ENCODE peak calls at places on chromosomes 11 and 22, in nine cellular contexts. A is A549, K is K562, E is IMR-90, R is breast epithelium, X is HepG2, W is H1, B is adrenal gland, Z is uterus. Q is an unnamed sample.

GRCh38 chr11:128872094-128872493 is 5.0 kb upstream of the KCNJ1 start:
- DNase-seq in A (no peak), K (no peak), E (no peak), R (no peak), X (no peak), W (no peak), B (no peak), Z (no peak), Q (no peak)

GRCh38 chr11:1916986-1917522 is 2.4 kb upstream of the TNNT3 start:
- DNase-seq in A (no peak), K (no peak), E (no peak), R (no peak), X (no peak), W (no peak), B (no peak), Z (peak), Q (no peak)

GRCh38 chr22:25564979-25565677 is 653 bp downstream of the GRK3 start:
- DNase-seq in A (peak), K (no peak), E (no peak), R (no peak), X (no peak), W (peak), B (peak), Z (peak), Q (peak)

GRCh38 chr22:23856721-23857605 is 712 bp upstream of the SLC2A11 start:
- DNase-seq in A (no peak), K (no peak), E (peak), R (peak), X (peak), W (peak), B (peak), Z (no peak), Q (peak)

GRCh38 chr22:30984317-30984716 is 15.3 kb downstream of the TUG1 start:
- DNase-seq in A (peak), K (no peak), E (no peak), R (no peak), X (peak), W (no peak), B (no peak), Z (no peak), Q (no peak)

GRCh38 chr22:37161442-37161841 is 11.7 kb upstream of the IL2RB start:
- DNase-seq in A (peak), K (peak), E (no peak), R (no peak), X (peak), W (no peak), B (no peak), Z (no peak), Q (peak)

GRCh38 chr22:22813126-22814075 is 74.2 kb upstream of the IGLL5 start:
- DNase-seq in A (no peak), K (no peak), E (no peak), R (no peak), X (no peak), W (no peak), B (peak), Z (no peak), Q (no peak)

GRCh38 chr22:21800552-21801303 is 65.1 kb upstream of the YPEL1 start:
- DNase-seq in A (no peak), K (no peak), E (no peak), R (no peak), X (no peak), W (peak), B (no peak), Z (no peak), Q (no peak)

GRCh38 chr11:44621140-44621681 is 55.7 kb downstream of the CD82 start:
- DNase-seq in A (peak), K (peak), E (peak), R (peak), X (peak), W (peak), B (peak), Z (peak), Q (peak)

GRCh38 chr22:45284705-45285305 is at the start of gene UPK3A:
- DNase-seq in A (no peak), K (no peak), E (no peak), R (no peak), X (no peak), W (peak), B (peak), Z (peak), Q (peak)

GRCh38 chr22:47587861-47588582 is 825.6 kb downstream of the TBC1D22A start:
- DNase-seq in A (no peak), K (no peak), E (no peak), R (no peak), X (no peak), W (no peak), B (no peak), Z (no peak), Q (no peak)

GRCh38 chr11:100774859-100775258 is 87.8 kb downstream of the ARHGAP42 start:
- DNase-seq in A (no peak), K (no peak), E (no peak), R (no peak), X (peak), W (no peak), B (no peak), Z (no peak), Q (no peak)

GRCh38 chr11:32333335-32333991 is 101.9 kb downstream of the WT1 start:
- DNase-seq in A (peak), K (no peak), E (peak), R (peak), X (no peak), W (peak), B (peak), Z (peak), Q (peak)

GRCh38 chr22:23204541-23205157 is 24.3 kb downstream of the BCR start:
- DNase-seq in A (no peak), K (no peak), E (no peak), R (no peak), X (no peak), W (no peak), B (peak), Z (peak), Q (no peak)

GRCh38 chr11:108713076-108713790 is 48.4 kb downstream of the DDX10 start:
- DNase-seq in A (no peak), K (no peak), E (peak), R (no peak), X (no peak), W (no peak), B (no peak), Z (no peak), Q (no peak)

GRCh38 chr11:94708642-94709041 is 59.5 kb upstream of the AMOTL1 start:
- DNase-seq in A (no peak), K (no peak), E (no peak), R (no peak), X (no peak), W (no peak), B (no peak), Z (no peak), Q (no peak)

GRCh38 chr22:37058917-37059701 is 7.6 kb downstream of the KCTD17 start:
- DNase-seq in A (no peak), K (no peak), E (no peak), R (no peak), X (no peak), W (no peak), B (no peak), Z (no peak), Q (no peak)

GRCh38 chr11:44573333-44573732 is 7.9 kb downstream of the CD82 start:
- DNase-seq in A (no peak), K (no peak), E (peak), R (no peak), X (no peak), W (no peak), B (no peak), Z (no peak), Q (no peak)

GRCh38 chr11:9314291-9315077 is at the start of gene TMEM41B:
- DNase-seq in A (peak), K (peak), E (peak), R (peak), X (peak), W (peak), B (peak), Z (peak), Q (peak)

GRCh38 chr22:37725551-37726239 is 28.8 kb downstream of the TRIOBP start:
- DNase-seq in A (no peak), K (no peak), E (no peak), R (no peak), X (no peak), W (no peak), B (no peak), Z (no peak), Q (no peak)

GRCh38 chr11:46120711-46121327 is 435 bp downstream of the PHF21A start:
- DNase-seq in A (no peak), K (peak), E (peak), R (no peak), X (peak), W (peak), B (peak), Z (peak), Q (no peak)

GRCh38 chr11:19931141-19931767 is 218.6 kb downstream of the NAV2 start:
- DNase-seq in A (no peak), K (no peak), E (no peak), R (no peak), X (no peak), W (no peak), B (no peak), Z (peak), Q (no peak)

GRCh38 chr11:2759228-2760195 is 59.7 kb upstream of the KCNQ1OT1 start:
- DNase-seq in A (no peak), K (no peak), E (no peak), R (peak), X (no peak), W (peak), B (peak), Z (no peak), Q (no peak)

GRCh38 chr11:95563859-95564258 is 225.7 kb downstream of the FAM76B start:
- DNase-seq in A (no peak), K (no peak), E (no peak), R (no peak), X (no peak), W (no peak), B (no peak), Z (no peak), Q (no peak)

GRCh38 chr11:47186937-47187681 is 875 bp upstream of the PACSIN3 start:
- DNase-seq in A (peak), K (peak), E (peak), R (no peak), X (peak), W (peak), B (peak), Z (peak), Q (peak)

GRCh38 chr11:47187723-47188122 is 1.5 kb upstream of the PACSIN3 start:
- DNase-seq in A (no peak), K (no peak), E (no peak), R (no peak), X (no peak), W (no peak), B (no peak), Z (no peak), Q (no peak)

GRCh38 chr11:47184711-47185304 is 1.4 kb downstream of the PACSIN3 start:
- DNase-seq in A (no peak), K (no peak), E (no peak), R (peak), X (peak), W (no peak), B (no peak), Z (no peak), Q (no peak)

GRCh38 chr11:47185305-47186075 is 744 bp downstream of the PACSIN3 start:
- DNase-seq in A (peak), K (no peak), E (peak), R (peak), X (peak), W (peak), B (peak), Z (peak), Q (no peak)

GRCh38 chr11:47186076-47186936 is at the start of gene PACSIN3:
- DNase-seq in A (peak), K (peak), E (peak), R (no peak), X (peak), W (peak), B (no peak), Z (peak), Q (peak)
- TF ChIP-seq POLR2A in A (peak), K (no peak), E (no peak), R (no peak), X (no peak), W (peak), B (no peak), Z (no peak), Q (no peak)

GRCh38 chr22:44181033-44181911 is 547 bp downstream of the PARVG start:
- DNase-seq in A (no peak), K (no peak), E (no peak), R (no peak), X (no peak), W (no peak), B (peak), Z (no peak), Q (no peak)

GRCh38 chr22:44184006-44184405 is 3.3 kb downstream of the PARVG start:
- DNase-seq in A (no peak), K (no peak), E (no peak), R (no peak), X (no peak), W (no peak), B (no peak), Z (no peak), Q (no peak)

GRCh38 chr22:44180706-44181032 is at the start of gene PARVG:
- DNase-seq in A (no peak), K (no peak), E (no peak), R (no peak), X (no peak), W (no peak), B (no peak), Z (no peak), Q (peak)

GRCh38 chr22:44181912-44182590 is 1.3 kb downstream of the PARVG start:
- DNase-seq in A (no peak), K (no peak), E (no peak), R (no peak), X (no peak), W (no peak), B (no peak), Z (no peak), Q (no peak)

GRCh38 chr22:44182591-44183588 is 2.2 kb downstream of the PARVG start:
- DNase-seq in A (no peak), K (no peak), E (no peak), R (no peak), X (no peak), W (no peak), B (peak), Z (no peak), Q (no peak)
- TF ChIP-seq POLR2A in A (no peak), K (no peak), E (no peak), R (no peak), X (no peak), W (no peak), B (no peak), Z (no peak), Q (no peak)

GRCh38 chr11:115927823-115928329 is 423.7 kb upstream of the CADM1 start:
- DNase-seq in A (no peak), K (no peak), E (no peak), R (no peak), X (no peak), W (no peak), B (no peak), Z (no peak), Q (no peak)

GRCh38 chr11:115930276-115930675 is 426.1 kb upstream of the CADM1 start:
- DNase-seq in A (no peak), K (no peak), E (no peak), R (no peak), X (no peak), W (no peak), B (no peak), Z (no peak), Q (no peak)

GRCh38 chr11:115930886-115931537 is 426.8 kb upstream of the CADM1 start:
- DNase-seq in A (no peak), K (no peak), E (no peak), R (no peak), X (no peak), W (no peak), B (peak), Z (no peak), Q (no peak)

GRCh38 chr11:115928811-115929210 is 424.6 kb upstream of the CADM1 start:
- DNase-seq in A (no peak), K (no peak), E (no peak), R (no peak), X (no peak), W (no peak), B (no peak), Z (no peak), Q (no peak)

GRCh38 chr11:115929618-115930129 is 425.5 kb upstream of the CADM1 start:
- DNase-seq in A (no peak), K (no peak), E (no peak), R (no peak), X (no peak), W (no peak), B (no peak), Z (no peak), Q (no peak)
- TF ChIP-seq POLR2A in A (no peak), K (no peak), E (no peak), R (no peak), X (no peak), W (no peak), B (no peak), Z (no peak), Q (no peak)

DNA sequence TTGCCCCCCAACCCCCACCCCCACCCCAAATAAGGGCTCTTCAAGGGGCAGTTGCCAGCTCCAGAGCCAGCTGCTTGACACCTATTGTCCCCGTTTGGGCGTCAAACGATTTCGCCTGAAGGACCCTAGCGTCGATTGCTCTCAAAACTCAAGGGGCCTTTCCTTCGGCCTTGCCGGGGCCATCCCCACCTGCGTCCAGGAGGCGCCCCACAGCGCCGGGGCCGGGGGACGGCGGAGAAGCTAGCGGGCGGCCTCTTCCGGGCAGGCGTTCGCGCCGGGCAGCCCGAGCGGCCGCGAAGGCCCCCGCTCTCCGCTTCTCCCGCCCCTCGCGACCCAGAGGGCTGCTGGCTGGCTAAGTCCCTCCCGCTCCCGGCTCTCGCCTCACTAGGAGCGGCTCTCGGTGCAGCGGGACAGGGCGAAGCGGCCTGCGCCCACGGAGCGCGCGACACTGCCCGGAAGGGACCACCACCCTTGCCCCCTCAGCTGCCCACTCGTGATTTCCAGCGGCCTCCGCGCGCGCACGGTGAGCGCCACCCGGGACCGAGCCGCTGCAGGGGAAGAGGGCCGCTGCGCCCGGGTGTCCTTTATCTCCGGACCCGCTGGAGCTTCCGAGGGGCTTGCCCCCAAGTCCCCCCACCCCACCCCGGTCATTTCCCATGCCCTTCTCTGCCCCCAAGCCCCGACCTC is at the start of gene CAPRIN1:
- DNase-seq in A (peak), K (peak), E (peak), R (peak), X (peak), W (peak), B (peak), Z (peak), Q (peak)
- TF ChIP-seq POLR2A in A (peak), K (peak), E (peak), R (no peak), X (peak), W (peak), B (peak), Z (peak), Q (peak)

DNA sequence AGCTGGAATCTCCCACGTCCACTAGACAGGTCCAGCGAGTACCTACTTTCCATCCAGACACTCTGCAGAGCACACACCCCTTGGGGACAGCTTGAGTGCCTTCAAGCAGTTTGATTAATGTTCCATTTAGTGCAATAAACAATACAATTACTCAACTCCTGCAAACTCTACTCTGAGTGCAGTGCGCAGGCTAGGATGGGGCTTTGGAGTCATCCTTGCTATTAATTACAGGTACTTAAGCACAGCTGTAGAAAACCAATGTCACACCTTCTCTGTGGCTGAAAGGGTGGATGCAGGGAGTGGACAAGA is 82.6 kb downstream of the MN1 start:
- DNase-seq in A (no peak), K (no peak), E (no peak), R (no peak), X (no peak), W (no peak), B (no peak), Z (no peak), Q (no peak)
- TF ChIP-seq POLR2A in A (no peak), K (no peak), E (no peak), R (no peak), X (no peak), W (no peak), B (no peak), Z (no peak), Q (no peak)

GRCh38 chr11:65572356-65573043 is at the start of gene FAM89B:
- DNase-seq in A (peak), K (peak), E (peak), R (peak), X (no peak), W (peak), B (peak), Z (peak), Q (peak)
- TF ChIP-seq POLR2A in A (peak), K (no peak), E (peak), R (no peak), X (no peak), W (no peak), B (peak), Z (peak), Q (peak)

GRCh38 chr11:6569706-6570105 is 33.7 kb downstream of the RRP8 start:
- DNase-seq in A (no peak), K (no peak), E (no peak), R (no peak), X (no peak), W (no peak), B (no peak), Z (no peak), Q (peak)
- TF ChIP-seq POLR2A in A (no peak), K (no peak), E (no peak), R (no peak), X (no peak), W (no peak), B (no peak), Z (no peak), Q (no peak)

Q was measured in erythroblast.